ENCODE peak calls at places on chromosomes 16 and 17, in four cellular contexts. W is left ventricle myocardium inferior, P is foreskin fibroblast, D is GM23248. G is an unnamed sample.
A peak's percentile ranks its signal among the peaks of the same experiment; 100 is the strongest.

GRCh38 chr16:66798162-66798561 is 3.2 kb downstream of the TERB1 start:
- DNase-seq in W (no peak), P (peak; percentile 28), D (peak; percentile 39), G (no peak)

GRCh38 chr16:29898786-29899515 is 399 bp downstream of the SEZ6L2 start:
- DNase-seq in W (no peak), P (peak; percentile 25), D (peak; percentile 67), G (peak; percentile 68)

GRCh38 chr17:2684549-2684948 is 27.0 kb downstream of the CLUH start:
- DNase-seq in W (no peak), P (no peak), D (no peak), G (no peak)

GRCh38 chr16:88924834-88925539 is 52.0 kb downstream of the CBFA2T3 start:
- DNase-seq in W (no peak), D (peak; percentile 97), P (peak; percentile 71), G (no peak)

GRCh38 chr17:76009969-76010661 is 9.5 kb downstream of the CDK3 start:
- DNase-seq in D (no peak), P (no peak), W (no peak), G (no peak)

GRCh38 chr17:48600244-48601098 is 4.3 kb downstream of the HOXB6 start:
- DNase-seq in P (no peak), D (no peak), W (no peak), G (no peak)

GRCh38 chr17:33893192-33893591 is 361.9 kb upstream of the CCL2 start:
- DNase-seq in P (no peak), D (no peak), W (no peak), G (no peak)

GRCh38 chr16:3152022-3152272 is 17.1 kb downstream of the ZNF213 start:
- DNase-seq in P (no peak), W (no peak), D (no peak), G (no peak)

GRCh38 chr16:67164599-67165061 is at the start of gene HSF4:
- DNase-seq in D (peak; percentile 78), W (peak; percentile 75), P (peak; percentile 40), G (no peak)

GRCh38 chr16:28090646-28091377 is 27.3 kb upstream of the GSG1L start:
- DNase-seq in P (peak; percentile 41), D (peak; percentile 65), W (no peak), G (no peak)

GRCh38 chr17:45973099-45973838 is 25.8 kb upstream of the STH start:
- DNase-seq in D (no peak), W (peak; percentile 63), P (no peak), G (no peak)

GRCh38 chr17:78953356-78954350 is 26.1 kb downstream of the LGALS3BP start:
- DNase-seq in P (peak; percentile 52), D (peak; percentile 26), W (no peak), G (no peak)

GRCh38 chr17:68198931-68199836 is 48.7 kb upstream of the AMZ2 start:
- DNase-seq in D (peak; percentile 26), W (no peak), P (no peak), G (peak; percentile 21)

GRCh38 chr16:85800321-85800669 is 800 bp downstream of the COX4I1 start:
- DNase-seq in D (peak; percentile 77), W (no peak), P (no peak), G (no peak)

GRCh38 chr17:79975498-79976134 is 60.1 kb downstream of the TBC1D16 start:
- DNase-seq in D (no peak), W (no peak), P (no peak), G (no peak)

GRCh38 chr17:19979917-19980770 is 2.5 kb upstream of the AKAP10 start:
- DNase-seq in D (no peak), W (peak; percentile 52), P (no peak), G (no peak)

GRCh38 chr17:34672176-34672785 is 92.9 kb downstream of the TMEM132E start:
- DNase-seq in P (no peak), W (no peak), D (no peak), G (no peak)

GRCh38 chr16:389317-389716 is 7.5 kb upstream of the PGAP6 start:
- DNase-seq in W (no peak), D (no peak), P (no peak), G (no peak)

GRCh38 chr16:84585886-84586285 is 32.0 kb downstream of the COTL1 start:
- DNase-seq in P (no peak), W (no peak), D (no peak), G (no peak)

GRCh38 chr17:13813347-13814240 is 211.9 kb upstream of the HS3ST3A1 start:
- DNase-seq in D (no peak), P (no peak), W (no peak), G (no peak)

GRCh38 chr17:62950067-62950466 is 16.0 kb upstream of the TANC2 start:
- DNase-seq in D (peak; percentile 69), W (peak; percentile 32), P (peak; percentile 61), G (no peak)

GRCh38 chr16:7440886-7441400 is 108.3 kb downstream of the RBFOX1 start:
- DNase-seq in D (no peak), P (no peak), W (no peak), G (no peak)

GRCh38 chr16:13957197-13958078 is 37.5 kb downstream of the ERCC4 start:
- DNase-seq in D (peak; percentile 96), P (peak; percentile 96), W (peak; percentile 41), G (peak; percentile 18)

GRCh38 chr16:57112403-57113041 is 20.1 kb downstream of the CPNE2 start:
- DNase-seq in W (no peak), D (no peak), P (no peak), G (no peak)

GRCh38 chr17:980406-981291 is 1.1 kb upstream of the NXN start:
- DNase-seq in D (peak; percentile 96), W (peak; percentile 58), P (peak; percentile 72), G (peak; percentile 85)

GRCh38 chr17:41666708-41667279 is 21.9 kb upstream of the EIF1 start:
- DNase-seq in D (peak; percentile 82), P (peak; percentile 59), W (peak; percentile 87), G (peak; percentile 77)

GRCh38 chr16:55571191-55571897 is 4.9 kb downstream of the CAPNS2 start:
- DNase-seq in P (no peak), D (no peak), W (no peak), G (no peak)

GRCh38 chr16:87598431-87598830 is 3.9 kb upstream of the JPH3 start:
- DNase-seq in D (peak; percentile 26), W (no peak), P (no peak), G (no peak)

GRCh38 chr17:10875411-10875810 is 37.5 kb upstream of the PIRT start:
- DNase-seq in D (peak; percentile 44), P (no peak), W (no peak), G (no peak)

G was measured in NCI-H1930.